ENCODE peak calls at places on chromosomes 16 and 17, in four cellular contexts. O is AG04450, G is lower leg skin, T is DND-41. W is an unnamed sample.

GRCh38 chr17:81245024-81245664 is 6.0 kb downstream of the NDUFAF8 start:
- DNase-seq in T (no peak), O (no peak), G (no peak), W (no peak)

GRCh38 chr16:58501242-58502131 is 1.5 kb downstream of the NDRG4 start:
- DNase-seq in G (no peak), T (no peak), O (no peak), W (no peak)

GRCh38 chr17:34389343-34389742 is 26.3 kb upstream of the CCL1 start:
- DNase-seq in T (peak), O (no peak), G (no peak), W (no peak)

GRCh38 chr16:87602821-87603683 is 744 bp downstream of the JPH3 start:
- DNase-seq in O (no peak), G (no peak), T (no peak), W (no peak)

GRCh38 chr16:782263-782662 is 5.9 kb downstream of the RPUSD1 start:
- DNase-seq in G (no peak), T (no peak), O (no peak), W (no peak)

GRCh38 chr17:41618341-41619161 is 5.8 kb downstream of the KRT17 start:
- DNase-seq in O (no peak), G (no peak), T (no peak), W (no peak)

GRCh38 chr17:8283356-8283755 is 5.1 kb upstream of the RANGRF start:
- DNase-seq in G (no peak), T (no peak), O (no peak), W (no peak)

GRCh38 chr17:13437966-13438779 is 163.6 kb downstream of the HS3ST3A1 start:
- DNase-seq in O (no peak), G (no peak), T (no peak), W (no peak)

GRCh38 chr16:54285414-54286066 is 1.0 kb downstream of the IRX3 start:
- DNase-seq in O (no peak), G (peak), T (peak), W (no peak)

GRCh38 chr16:88754109-88754911 is 30.7 kb downstream of the PIEZO1 start:
- DNase-seq in G (no peak), O (no peak), T (no peak), W (no peak)

GRCh38 chr16:55494994-55495421 is 13.9 kb upstream of the LPCAT2 start:
- DNase-seq in O (peak), G (peak), T (no peak), W (peak)

GRCh38 chr17:55734128-55734781 is 11.6 kb upstream of the TMEM100 start:
- DNase-seq in T (no peak), O (no peak), G (no peak), W (no peak)

GRCh38 chr16:85954927-85955539 is 56.1 kb downstream of the IRF8 start:
- DNase-seq in O (no peak), T (no peak), G (no peak), W (no peak)

GRCh38 chr17:5883775-5884665 is 186.2 kb upstream of the WSCD1 start:
- DNase-seq in O (no peak), T (no peak), G (no peak), W (no peak)

GRCh38 chr16:7566360-7566759 is 233.7 kb downstream of the RBFOX1 start:
- DNase-seq in O (no peak), G (no peak), T (no peak), W (no peak)

GRCh38 chr17:7930841-7931631 is 710 bp downstream of the TRAPPC1 start:
- DNase-seq in T (no peak), G (no peak), O (no peak), W (no peak)

GRCh38 chr16:66541388-66542360 is 8.2 kb downstream of the TK2 start:
- DNase-seq in O (no peak), T (no peak), G (no peak), W (no peak)

GRCh38 chr16:19095699-19096098 is 18.1 kb upstream of the ITPRIPL2 start:
- DNase-seq in T (no peak), O (no peak), G (no peak), W (no peak)

GRCh38 chr17:77445030-77445907 is 304.5 kb downstream of the SEC14L1 start:
- DNase-seq in G (no peak), T (peak), O (no peak), W (no peak)

GRCh38 chr16:17283022-17283421 is 187.7 kb downstream of the XYLT1 start:
- DNase-seq in T (no peak), O (no peak), G (no peak), W (no peak)

GRCh38 chr16:30151091-30151490 is 28.1 kb upstream of the MAPK3 start:
- DNase-seq in G (no peak), O (no peak), T (no peak), W (no peak)

GRCh38 chr16:67605641-67606040 is 39.3 kb upstream of the CARMIL2 start:
- DNase-seq in O (no peak), T (no peak), G (no peak), W (no peak)

GRCh38 chr17:72730091-72730490 is 362.4 kb downstream of the SLC39A11 start:
- DNase-seq in O (no peak), G (no peak), T (no peak), W (no peak)

GRCh38 chr16:89657442-89658220 is at the start of the genes CHMP1A and SPATA33:
- DNase-seq in O (peak), G (peak), T (peak), W (no peak)

GRCh38 chr16:3147046-3147756 is 12.4 kb downstream of the ZNF213 start:
- DNase-seq in T (no peak), O (no peak), G (no peak), W (no peak)

GRCh38 chr16:70789231-70789926 is 11.6 kb downstream of the VAC14 start:
- DNase-seq in T (no peak), O (no peak), G (peak), W (no peak)

GRCh38 chr17:7260601-7261376 is 1.5 kb downstream of the CLDN7 start:
- DNase-seq in T (no peak), G (no peak), O (no peak), W (no peak)

GRCh38 chr16:81940781-81941560 is 70.3 kb downstream of the SDR42E1 start:
- DNase-seq in T (no peak), O (peak), G (no peak), W (peak)
- TF ChIP-seq CTCF in T (peak), O (peak), G (no peak), W (peak)

GRCh38 chr16:60558936-60559335 is 1477.3 kb downstream of the CDH8 start:
- DNase-seq in T (no peak), O (no peak), G (no peak), W (no peak)

DNA sequence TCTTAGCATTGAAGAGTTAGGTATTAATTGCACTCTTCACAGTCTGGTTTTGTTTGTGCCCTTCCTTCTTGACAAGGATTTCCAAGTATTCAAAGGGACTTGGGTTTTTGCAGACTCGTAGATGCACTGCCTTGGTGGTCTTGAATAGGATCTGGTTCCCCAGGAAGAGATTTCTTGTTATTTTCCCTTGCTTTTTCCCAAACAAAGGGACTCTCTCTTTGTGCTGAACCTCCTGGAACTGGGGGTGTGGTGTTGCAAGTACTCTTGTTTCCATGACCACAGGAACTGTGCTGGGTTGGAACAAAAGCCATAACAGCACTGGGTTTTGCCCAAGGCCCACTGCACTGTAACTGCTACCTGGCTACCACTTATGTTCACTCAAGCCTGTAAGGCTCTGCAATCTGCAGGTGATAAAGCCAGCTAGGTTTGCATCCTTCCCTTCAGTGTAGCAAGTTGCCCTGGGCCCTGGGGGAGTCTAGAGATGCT is 1482.9 kb downstream of the CDH8 start:
- DNase-seq in T (no peak), O (no peak), G (no peak), W (no peak)
- TF ChIP-seq CTCF in T (no peak), O (no peak), G (no peak), W (no peak)

DNA sequence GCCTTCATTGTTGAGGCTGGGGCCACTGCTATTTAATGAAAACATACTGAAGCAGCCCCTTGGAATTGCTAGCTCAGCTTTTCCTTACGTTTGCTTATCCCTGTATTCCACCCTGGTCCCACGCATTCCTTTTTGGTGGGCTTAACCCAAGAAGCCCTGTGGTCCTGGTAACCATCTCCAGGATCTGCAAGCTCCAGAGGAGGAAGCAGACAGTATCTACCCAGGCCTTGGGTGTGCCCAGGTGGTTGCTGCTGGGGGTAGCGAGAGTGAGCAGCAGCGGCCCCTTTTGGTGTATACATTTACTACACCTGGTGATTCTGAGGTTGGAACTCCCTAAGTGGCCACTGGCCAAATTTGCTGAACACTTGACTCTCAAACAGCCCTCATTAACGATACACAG is 97.7 kb downstream of the CBLN1 start:
- DNase-seq in G (no peak), T (no peak), O (no peak), W (no peak)
- TF ChIP-seq CTCF in G (no peak), T (no peak), O (no peak), W (no peak)

GRCh38 chr17:38751144-38751802 is 1.3 kb upstream of the PSMB3 start:
- DNase-seq in G (no peak), O (no peak), T (peak), W (no peak)

GRCh38 chr17:38752930-38753506 is 477 bp downstream of the PSMB3 start:
- DNase-seq in T (no peak), G (no peak), O (no peak), W (no peak)

GRCh38 chr17:38751803-38752118 is 780 bp upstream of the PSMB3 start:
- DNase-seq in O (peak), T (peak), G (peak), W (peak)

GRCh38 chr17:38750312-38751121 is 2.0 kb upstream of the PSMB3 start:
- DNase-seq in G (no peak), T (no peak), O (no peak), W (no peak)

GRCh38 chr17:38752119-38752929 is at the start of gene PSMB3:
- DNase-seq in T (peak), G (peak), O (peak), W (peak)
- TF ChIP-seq CTCF in T (no peak), G (no peak), O (no peak), W (no peak)

GRCh38 chr17:78689029-78689428 is 93.0 kb downstream of the CYTH1 start:
- DNase-seq in G (no peak), T (no peak), O (no peak), W (no peak)
- TF ChIP-seq CTCF in G (no peak), T (peak), O (no peak), W (no peak)

DNA sequence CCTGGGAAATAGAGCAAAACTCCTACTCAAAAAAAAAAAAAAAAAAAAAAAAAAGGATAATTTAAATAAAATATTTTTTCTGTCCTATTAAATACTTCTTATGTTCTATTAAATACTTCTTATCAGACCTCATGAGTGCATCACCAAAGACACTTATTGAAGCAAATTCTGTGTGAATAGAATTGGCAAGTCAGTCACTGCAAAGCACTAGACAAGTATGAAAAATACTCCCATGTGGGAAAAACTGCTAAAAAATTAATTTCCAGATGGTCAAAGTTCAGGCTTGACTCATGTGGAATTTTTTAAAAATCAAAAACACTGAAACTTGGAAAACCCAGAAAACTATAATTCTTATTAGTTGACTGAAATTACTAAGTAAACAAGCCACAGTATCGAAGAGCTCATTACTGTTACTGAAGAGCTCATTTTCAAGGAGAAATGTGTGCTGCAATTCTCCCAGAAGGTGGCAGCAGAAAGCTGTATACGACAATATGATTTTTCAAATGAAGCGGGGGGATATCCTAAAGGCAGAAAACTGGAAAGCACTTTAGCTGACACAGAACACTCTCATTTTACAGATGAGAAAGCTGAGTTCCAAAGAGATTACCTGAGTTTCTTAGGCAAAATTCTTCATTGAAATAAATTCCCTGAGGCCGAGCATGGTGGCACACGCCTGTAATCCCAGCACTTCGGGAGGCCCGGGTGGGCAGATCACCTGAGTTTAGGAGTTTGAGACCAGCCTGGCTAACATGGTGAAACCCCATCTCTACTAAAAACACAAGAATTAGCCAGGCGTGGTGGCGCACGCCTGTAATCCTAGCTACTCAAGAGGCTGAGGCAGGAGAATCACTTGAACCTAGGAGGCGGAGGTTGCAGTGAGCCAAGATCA is 15.9 kb upstream of the FBXO47 start:
- DNase-seq in O (peak), G (no peak), T (peak), W (no peak)
- TF ChIP-seq CTCF in O (peak), G (peak), T (peak), W (peak)

GRCh38 chr16:16167927-16168326 is 55.4 kb downstream of the ABCC6 start:
- DNase-seq in O (no peak), T (no peak), G (no peak), W (no peak)
- TF ChIP-seq CTCF in O (no peak), T (no peak), G (no peak), W (no peak)

DNA sequence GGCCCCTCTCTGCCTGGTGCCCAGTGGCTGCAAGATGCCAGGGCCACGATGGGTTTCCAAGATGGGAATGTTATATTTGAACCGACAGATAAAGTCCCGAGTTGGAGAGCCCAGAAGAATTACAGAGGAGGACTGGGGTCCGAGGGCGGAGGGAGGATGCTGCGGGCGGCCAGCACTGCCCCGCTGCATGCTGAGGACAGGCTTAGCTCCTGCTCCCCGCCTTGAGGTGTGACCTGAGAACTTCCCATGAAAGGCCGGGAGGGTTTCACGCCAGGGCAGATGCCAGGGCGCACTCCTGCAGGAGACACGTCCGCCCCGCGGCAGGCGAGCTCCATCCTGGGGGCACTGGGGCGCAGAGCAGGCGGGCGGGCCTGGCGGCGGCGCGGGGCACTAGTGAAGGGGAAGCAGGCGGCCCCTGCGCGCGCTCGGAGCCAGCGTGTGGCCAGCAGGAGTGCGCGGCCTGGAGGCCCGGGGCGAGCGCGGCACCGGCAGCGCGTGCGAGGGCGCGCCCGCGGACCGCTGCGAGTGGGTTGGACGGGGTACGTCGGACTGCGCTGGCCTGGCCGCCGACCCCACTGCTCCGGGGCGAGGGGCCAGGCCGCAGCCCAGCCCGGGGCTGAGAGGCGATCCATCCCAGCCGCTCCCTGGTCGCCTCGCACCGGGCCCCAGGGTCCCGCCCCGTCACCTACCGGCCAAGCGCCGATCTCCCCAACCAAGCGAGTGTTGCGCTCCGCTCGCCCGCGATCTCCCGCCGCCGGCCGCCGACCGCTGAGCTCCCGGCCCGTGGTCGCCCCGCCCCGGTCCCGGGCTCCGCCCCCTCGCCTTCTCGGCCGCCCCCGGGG is at the start of gene MAP3K14:
- DNase-seq in G (no peak), O (no peak), T (peak), W (no peak)
- TF ChIP-seq CTCF in G (no peak), O (peak), T (peak), W (peak)

GRCh38 chr17:39923230-39923629 is 4.2 kb downstream of the ORMDL3 start:
- DNase-seq in G (no peak), O (no peak), T (no peak), W (no peak)
- TF ChIP-seq CTCF in G (no peak), O (no peak), T (no peak), W (no peak)

GRCh38 chr16:31568577-31569359 is 41.1 kb downstream of the AHSP start:
- DNase-seq in G (no peak), O (no peak), T (no peak), W (no peak)
- TF ChIP-seq CTCF in G (no peak), O (no peak), T (no peak), W (no peak)

W was measured in AG04449.